ENCODE peak calls at places on chromosomes 5 and 9, in eight cellular contexts. One of them, this sample, is unnamed.

GRCh38 chr9:6910497-6910896 is 152.7 kb downstream of the KDM4C start:
- DNase-seq in mammary epithelial cell: no peak
- DNase-seq in heart left ventricle: no peak
- DNase-seq in heart right ventricle: no peak
- DNase-seq in right atrium auricular region: no peak
- DNase-seq in Calu3: no peak
- DNase-seq in left ventricle myocardium inferior: no peak
- DNase-seq in cardiac fibroblast: no peak
- DNase-seq in this sample: no peak

GRCh38 chr9:134175808-134176598 is 11.6 kb upstream of the RNU6ATAC start:
- DNase-seq in heart right ventricle: peak; percentile 53
- DNase-seq in heart left ventricle: no peak
- DNase-seq in Calu3: no peak
- DNase-seq in cardiac fibroblast: no peak
- DNase-seq in left ventricle myocardium inferior: no peak
- DNase-seq in mammary epithelial cell: no peak
- DNase-seq in right atrium auricular region: no peak
- DNase-seq in this sample: no peak

GRCh38 chr9:133071484-133072150 is 9.8 kb downstream of the CEL start:
- DNase-seq in mammary epithelial cell: no peak
- DNase-seq in right atrium auricular region: no peak
- DNase-seq in heart left ventricle: no peak
- DNase-seq in cardiac fibroblast: no peak
- DNase-seq in Calu3: no peak
- DNase-seq in left ventricle myocardium inferior: no peak
- DNase-seq in heart right ventricle: no peak
- DNase-seq in this sample: no peak

GRCh38 chr5:83000922-83001321 is 76.3 kb downstream of the TMEM167A start:
- DNase-seq in heart left ventricle: no peak
- DNase-seq in heart right ventricle: no peak
- DNase-seq in cardiac fibroblast: no peak
- DNase-seq in left ventricle myocardium inferior: no peak
- DNase-seq in Calu3: no peak
- DNase-seq in mammary epithelial cell: peak; percentile 2
- DNase-seq in right atrium auricular region: no peak
- DNase-seq in this sample: no peak

GRCh38 chr5:43066231-43066798 is 26.2 kb upstream of the ANXA2R start:
- DNase-seq in right atrium auricular region: peak; percentile 76
- DNase-seq in Calu3: peak; percentile 61
- DNase-seq in mammary epithelial cell: peak; percentile 73
- DNase-seq in heart right ventricle: peak; percentile 78
- DNase-seq in left ventricle myocardium inferior: peak; percentile 78
- DNase-seq in cardiac fibroblast: peak; percentile 74
- DNase-seq in heart left ventricle: peak; percentile 68
- DNase-seq in this sample: no peak

GRCh38 chr5:143065185-143065584 is 295.0 kb downstream of the ARHGAP26 start:
- DNase-seq in heart left ventricle: no peak
- DNase-seq in heart right ventricle: no peak
- DNase-seq in right atrium auricular region: no peak
- DNase-seq in left ventricle myocardium inferior: no peak
- DNase-seq in cardiac fibroblast: peak; percentile 95
- DNase-seq in Calu3: no peak
- DNase-seq in mammary epithelial cell: no peak
- DNase-seq in this sample: no peak

GRCh38 chr9:92970467-92970923 is 23.2 kb downstream of the FGD3 start:
- DNase-seq in Calu3: no peak
- DNase-seq in heart right ventricle: no peak
- DNase-seq in left ventricle myocardium inferior: no peak
- DNase-seq in mammary epithelial cell: peak; percentile 74
- DNase-seq in heart left ventricle: no peak
- DNase-seq in cardiac fibroblast: peak; percentile 44
- DNase-seq in right atrium auricular region: no peak
- DNase-seq in this sample: no peak

GRCh38 chr9:125757834-125758233 is 10.7 kb downstream of the PBX3 start:
- DNase-seq in heart left ventricle: no peak
- DNase-seq in mammary epithelial cell: no peak
- DNase-seq in cardiac fibroblast: no peak
- DNase-seq in left ventricle myocardium inferior: no peak
- DNase-seq in right atrium auricular region: no peak
- DNase-seq in heart right ventricle: no peak
- DNase-seq in Calu3: no peak
- DNase-seq in this sample: no peak

GRCh38 chr9:136085815-136086212 is 9.3 kb downstream of the NACC2 start:
- DNase-seq in heart left ventricle: peak; percentile 69
- DNase-seq in mammary epithelial cell: no peak
- DNase-seq in left ventricle myocardium inferior: peak; percentile 73
- DNase-seq in heart right ventricle: peak; percentile 78
- DNase-seq in Calu3: no peak
- DNase-seq in cardiac fibroblast: no peak
- DNase-seq in right atrium auricular region: no peak
- DNase-seq in this sample: no peak

GRCh38 chr5:31404325-31404724 is 127.6 kb downstream of the DROSHA start:
- DNase-seq in right atrium auricular region: no peak
- DNase-seq in cardiac fibroblast: no peak
- DNase-seq in heart right ventricle: no peak
- DNase-seq in Calu3: no peak
- DNase-seq in left ventricle myocardium inferior: no peak
- DNase-seq in heart left ventricle: no peak
- DNase-seq in mammary epithelial cell: no peak
- DNase-seq in this sample: no peak

GRCh38 chr5:170114271-170114670 is 8.6 kb downstream of the FOXI1 start:
- DNase-seq in cardiac fibroblast: no peak
- DNase-seq in heart left ventricle: no peak
- DNase-seq in heart right ventricle: no peak
- DNase-seq in mammary epithelial cell: no peak
- DNase-seq in Calu3: no peak
- DNase-seq in left ventricle myocardium inferior: no peak
- DNase-seq in right atrium auricular region: no peak
- DNase-seq in this sample: no peak

GRCh38 chr5:81428446-81428845 is 34.5 kb upstream of the ACOT12 start:
- DNase-seq in left ventricle myocardium inferior: no peak
- DNase-seq in heart left ventricle: no peak
- DNase-seq in heart right ventricle: no peak
- DNase-seq in cardiac fibroblast: peak; percentile 68
- DNase-seq in mammary epithelial cell: peak; percentile 12
- DNase-seq in right atrium auricular region: no peak
- DNase-seq in Calu3: no peak
- DNase-seq in this sample: no peak

GRCh38 chr5:81808106-81808505 is 57.2 kb upstream of the SSBP2 start:
- DNase-seq in Calu3: no peak
- DNase-seq in heart left ventricle: no peak
- DNase-seq in mammary epithelial cell: no peak
- DNase-seq in right atrium auricular region: no peak
- DNase-seq in heart right ventricle: no peak
- DNase-seq in left ventricle myocardium inferior: no peak
- DNase-seq in cardiac fibroblast: no peak
- DNase-seq in this sample: no peak

GRCh38 chr9:133849076-133849670 is 111.0 kb upstream of the SARDH start:
- DNase-seq in right atrium auricular region: no peak
- DNase-seq in Calu3: no peak
- DNase-seq in mammary epithelial cell: no peak
- DNase-seq in cardiac fibroblast: no peak
- DNase-seq in heart right ventricle: no peak
- DNase-seq in heart left ventricle: no peak
- DNase-seq in left ventricle myocardium inferior: no peak
- DNase-seq in this sample: no peak

GRCh38 chr5:34923694-34924461 is 5.5 kb upstream of the DNAJC21 start:
- DNase-seq in right atrium auricular region: no peak
- DNase-seq in mammary epithelial cell: peak; percentile 91
- DNase-seq in heart left ventricle: no peak
- DNase-seq in left ventricle myocardium inferior: no peak
- DNase-seq in heart right ventricle: no peak
- DNase-seq in cardiac fibroblast: peak; percentile 87
- DNase-seq in Calu3: peak; percentile 44
- DNase-seq in this sample: no peak

GRCh38 chr5:167987490-167988270 is 303.8 kb upstream of the WWC1 start:
- DNase-seq in heart right ventricle: no peak
- DNase-seq in Calu3: no peak
- DNase-seq in right atrium auricular region: no peak
- DNase-seq in cardiac fibroblast: no peak
- DNase-seq in mammary epithelial cell: no peak
- DNase-seq in heart left ventricle: no peak
- DNase-seq in left ventricle myocardium inferior: no peak
- DNase-seq in this sample: no peak

GRCh38 chr5:142364251-142365145 is 39.7 kb upstream of the SPRY4 start:
- DNase-seq in heart right ventricle: peak; percentile 64
- DNase-seq in right atrium auricular region: no peak
- DNase-seq in left ventricle myocardium inferior: peak; percentile 68
- DNase-seq in Calu3: no peak
- DNase-seq in heart left ventricle: peak; percentile 77
- DNase-seq in cardiac fibroblast: peak; percentile 63
- DNase-seq in mammary epithelial cell: peak; percentile 88
- DNase-seq in this sample: no peak

GRCh38 chr5:150904479-150905311 is at the start of gene ZNF300:
- DNase-seq in mammary epithelial cell: peak; percentile 93
- DNase-seq in heart right ventricle: peak; percentile 81
- DNase-seq in left ventricle myocardium inferior: peak; percentile 85
- DNase-seq in right atrium auricular region: peak; percentile 83
- DNase-seq in cardiac fibroblast: peak; percentile 97
- DNase-seq in Calu3: peak; percentile 85
- DNase-seq in heart left ventricle: peak; percentile 85
- DNase-seq in this sample: peak; percentile 33

GRCh38 chr5:126338516-126339153 is 84.6 kb upstream of the GRAMD2B start:
- DNase-seq in heart left ventricle: no peak
- DNase-seq in cardiac fibroblast: no peak
- DNase-seq in mammary epithelial cell: no peak
- DNase-seq in Calu3: no peak
- DNase-seq in left ventricle myocardium inferior: no peak
- DNase-seq in right atrium auricular region: no peak
- DNase-seq in heart right ventricle: no peak
- DNase-seq in this sample: no peak

GRCh38 chr5:77167695-77168111 is 42.8 kb upstream of the PDE8B start:
- DNase-seq in Calu3: no peak
- DNase-seq in left ventricle myocardium inferior: no peak
- DNase-seq in right atrium auricular region: no peak
- DNase-seq in cardiac fibroblast: peak; percentile 89
- DNase-seq in heart right ventricle: no peak
- DNase-seq in mammary epithelial cell: peak; percentile 22
- DNase-seq in heart left ventricle: no peak
- DNase-seq in this sample: no peak

GRCh38 chr9:128731093-128731492 is 7.2 kb upstream of the ZDHHC12 start:
- DNase-seq in heart left ventricle: no peak
- DNase-seq in heart right ventricle: no peak
- DNase-seq in Calu3: no peak
- DNase-seq in mammary epithelial cell: no peak
- DNase-seq in left ventricle myocardium inferior: no peak
- DNase-seq in right atrium auricular region: no peak
- DNase-seq in cardiac fibroblast: no peak
- DNase-seq in this sample: no peak

GRCh38 chr9:128732576-128732975 is 8.6 kb upstream of the ZDHHC12 start:
- DNase-seq in right atrium auricular region: no peak
- DNase-seq in Calu3: no peak
- DNase-seq in heart left ventricle: no peak
- DNase-seq in cardiac fibroblast: no peak
- DNase-seq in mammary epithelial cell: no peak
- DNase-seq in heart right ventricle: no peak
- DNase-seq in left ventricle myocardium inferior: no peak
- DNase-seq in this sample: no peak

GRCh38 chr9:128735373-128735772 is 11.4 kb upstream of the ZDHHC12 start:
- DNase-seq in heart left ventricle: no peak
- DNase-seq in Calu3: no peak
- DNase-seq in mammary epithelial cell: no peak
- DNase-seq in heart right ventricle: no peak
- DNase-seq in cardiac fibroblast: no peak
- DNase-seq in right atrium auricular region: no peak
- DNase-seq in left ventricle myocardium inferior: no peak
- DNase-seq in this sample: no peak

GRCh38 chr9:128731691-128732090 is 7.8 kb upstream of the ZDHHC12 start:
- DNase-seq in heart right ventricle: no peak
- DNase-seq in right atrium auricular region: no peak
- DNase-seq in left ventricle myocardium inferior: no peak
- DNase-seq in mammary epithelial cell: no peak
- DNase-seq in Calu3: no peak
- DNase-seq in heart left ventricle: no peak
- DNase-seq in cardiac fibroblast: no peak
- DNase-seq in this sample: no peak

GRCh38 chr9:128733256-128733655 is 9.3 kb upstream of the ZDHHC12 start:
- DNase-seq in mammary epithelial cell: peak; percentile 68
- DNase-seq in left ventricle myocardium inferior: peak; percentile 60
- DNase-seq in right atrium auricular region: peak; percentile 73
- DNase-seq in Calu3: peak; percentile 71
- DNase-seq in heart left ventricle: peak; percentile 58
- DNase-seq in heart right ventricle: no peak
- DNase-seq in cardiac fibroblast: peak; percentile 87
- DNase-seq in this sample: peak; percentile 46
- TF ChIP-seq CTCF in mammary epithelial cell: peak; percentile 74
- TF ChIP-seq CTCF in left ventricle myocardium inferior: peak; percentile 68
- TF ChIP-seq CTCF in right atrium auricular region: peak; percentile 71
- TF ChIP-seq CTCF in Calu3: peak; percentile 51
- TF ChIP-seq CTCF in heart left ventricle: peak; percentile 52
- TF ChIP-seq CTCF in heart right ventricle: peak; percentile 66
- TF ChIP-seq CTCF in cardiac fibroblast: peak; percentile 76
- TF ChIP-seq CTCF in this sample: no peak

DNA sequence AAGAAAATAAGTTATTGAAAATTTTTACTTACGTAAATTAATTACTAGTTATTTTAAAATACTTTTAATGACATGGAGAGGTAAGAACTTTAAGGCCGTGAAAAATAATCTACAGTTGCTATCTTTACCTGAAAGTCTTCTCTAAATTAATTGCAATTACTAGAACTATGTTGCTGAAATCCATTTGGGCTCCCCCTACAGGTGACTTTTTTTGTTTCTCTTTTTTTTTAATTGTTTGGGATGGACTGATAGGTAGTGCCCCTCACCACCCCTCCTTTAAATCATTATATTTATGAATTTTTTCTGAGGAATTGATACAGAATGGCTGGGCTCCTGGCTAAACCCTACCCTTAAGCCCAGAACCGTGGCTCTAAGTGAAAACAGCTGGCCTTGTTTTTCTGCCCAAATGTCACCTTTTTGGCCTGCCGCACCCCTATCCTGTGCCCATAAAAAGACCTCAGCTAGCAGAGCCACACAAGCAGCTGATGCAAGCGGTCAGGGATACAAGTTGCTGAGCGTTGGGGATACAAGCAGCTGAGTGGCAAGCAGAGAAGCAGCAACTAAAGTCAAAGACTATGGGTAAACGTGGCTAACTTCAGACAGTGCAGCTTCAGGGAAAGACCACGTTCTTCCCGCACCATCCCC is 315.2 kb upstream of the ACO1 start:
- DNase-seq in mammary epithelial cell: no peak
- DNase-seq in cardiac fibroblast: peak; percentile 2
- DNase-seq in Calu3: no peak
- DNase-seq in heart left ventricle: no peak
- DNase-seq in left ventricle myocardium inferior: no peak
- DNase-seq in heart right ventricle: no peak
- DNase-seq in right atrium auricular region: no peak
- DNase-seq in this sample: no peak
- TF ChIP-seq CTCF in mammary epithelial cell: peak; percentile 29
- TF ChIP-seq CTCF in cardiac fibroblast: no peak
- TF ChIP-seq CTCF in Calu3: no peak
- TF ChIP-seq CTCF in heart left ventricle: no peak
- TF ChIP-seq CTCF in left ventricle myocardium inferior: no peak
- TF ChIP-seq CTCF in heart right ventricle: no peak
- TF ChIP-seq CTCF in right atrium auricular region: no peak
- TF ChIP-seq CTCF in this sample: no peak

GRCh38 chr5:69213513-69214215 is 21.0 kb upstream of the CDK7 start:
- DNase-seq in right atrium auricular region: no peak
- DNase-seq in cardiac fibroblast: peak; percentile 72
- DNase-seq in heart left ventricle: no peak
- DNase-seq in left ventricle myocardium inferior: no peak
- DNase-seq in Calu3: no peak
- DNase-seq in mammary epithelial cell: peak; percentile 54
- DNase-seq in heart right ventricle: no peak
- DNase-seq in this sample: no peak
- TF ChIP-seq CTCF in right atrium auricular region: no peak
- TF ChIP-seq CTCF in cardiac fibroblast: no peak
- TF ChIP-seq CTCF in heart left ventricle: no peak
- TF ChIP-seq CTCF in left ventricle myocardium inferior: no peak
- TF ChIP-seq CTCF in Calu3: no peak
- TF ChIP-seq CTCF in mammary epithelial cell: no peak
- TF ChIP-seq CTCF in heart right ventricle: no peak
- TF ChIP-seq CTCF in this sample: no peak

GRCh38 chr9:101727621-101728524 is 10.6 kb downstream of the GRIN3A start:
- DNase-seq in Calu3: peak; percentile 23
- DNase-seq in mammary epithelial cell: no peak
- DNase-seq in heart left ventricle: no peak
- DNase-seq in right atrium auricular region: no peak
- DNase-seq in heart right ventricle: no peak
- DNase-seq in cardiac fibroblast: peak; percentile 40
- DNase-seq in left ventricle myocardium inferior: no peak
- DNase-seq in this sample: no peak
- TF ChIP-seq CTCF in Calu3: no peak
- TF ChIP-seq CTCF in mammary epithelial cell: peak; percentile 65
- TF ChIP-seq CTCF in heart left ventricle: peak; percentile 18
- TF ChIP-seq CTCF in right atrium auricular region: peak; percentile 53
- TF ChIP-seq CTCF in heart right ventricle: peak; percentile 48
- TF ChIP-seq CTCF in cardiac fibroblast: peak; percentile 52
- TF ChIP-seq CTCF in left ventricle myocardium inferior: peak; percentile 55
- TF ChIP-seq CTCF in this sample: no peak

This sample was measured in omental fat pad.